ENCODE peak calls at places on chromosomes 16 and 17, in five cellular contexts. J is HCT116, M is K562, U is GM12878, B is SK-N-SH. R is an unnamed sample.

GRCh38 chr17:9519873-9520272 is 55.7 kb downstream of the STX8 start:
- DNase-seq in U (no peak), J (no peak), B (no peak), M (no peak), R (no peak)

GRCh38 chr16:30490210-30490609 is 17.7 kb downstream of the ITGAL start:
- DNase-seq in B (no peak), M (no peak), J (no peak), U (no peak), R (peak)

GRCh38 chr16:28845173-28846079 is 722 bp downstream of the TUFM start:
- DNase-seq in B (peak), J (peak), M (peak), U (no peak), R (peak)

GRCh38 chr16:27237229-27238015 is 31.1 kb downstream of the NSMCE1 start:
- DNase-seq in B (peak), J (no peak), U (peak), M (peak), R (no peak)

GRCh38 chr17:57530508-57530907 is 214.6 kb downstream of the CCDC182 start:
- DNase-seq in M (no peak), U (no peak), J (no peak), B (no peak), R (no peak)

GRCh38 chr17:46942441-46943217 is 19.7 kb downstream of the GOSR2 start:
- DNase-seq in B (peak), M (peak), U (no peak), J (peak), R (peak)

GRCh38 chr17:1650731-1651558 is 1.3 kb upstream of the RILP start:
- DNase-seq in M (peak), B (no peak), J (no peak), U (no peak), R (no peak)

GRCh38 chr17:80082403-80083135 is 18.8 kb upstream of the GAA start:
- DNase-seq in J (peak), B (peak), M (peak), U (no peak), R (peak)

GRCh38 chr16:86029131-86029741 is 130.3 kb downstream of the IRF8 start:
- DNase-seq in U (no peak), M (no peak), B (no peak), J (no peak), R (no peak)

GRCh38 chr17:62321451-62321850 is 58.9 kb upstream of the EFCAB3 start:
- DNase-seq in U (no peak), M (no peak), J (no peak), B (no peak), R (no peak)

GRCh38 chr17:1946021-1946932 is 78.9 kb downstream of the RTN4RL1 start:
- DNase-seq in J (no peak), M (no peak), U (no peak), B (no peak), R (peak)

GRCh38 chr16:85279874-85280545 is 167.7 kb upstream of the CIBAR2 start:
- DNase-seq in B (no peak), J (no peak), U (no peak), M (no peak), R (no peak)

GRCh38 chr17:41322264-41322902 is 6.9 kb upstream of the KRTAP17-1 start:
- DNase-seq in M (peak), U (no peak), B (peak), J (peak), R (peak)

GRCh38 chr17:48830840-48831548 is at the start of gene CALCOCO2:
- DNase-seq in J (peak), B (peak), U (peak), M (peak), R (peak)

GRCh38 chr17:21282231-21282630 is 2.3 kb upstream of the MAP2K3 start:
- DNase-seq in J (peak), U (no peak), M (no peak), B (no peak), R (no peak)

GRCh38 chr17:43324205-43324893 is 74.4 kb upstream of the ARL4D start:
- DNase-seq in U (peak), B (no peak), J (no peak), M (no peak), R (no peak)

GRCh38 chr16:27991876-27992275 is 71.6 kb downstream of the GSG1L start:
- DNase-seq in U (no peak), M (no peak), J (no peak), B (no peak), R (no peak)

GRCh38 chr16:525123-525519 is 2.4 kb upstream of the CAPN15 start:
- DNase-seq in M (no peak), J (no peak), B (no peak), U (no peak), R (no peak)

GRCh38 chr16:526181-527014 is 1.1 kb upstream of the CAPN15 start:
- DNase-seq in B (no peak), M (peak), U (no peak), J (no peak), R (peak)

GRCh38 chr16:527015-527903 is at the start of gene CAPN15:
- DNase-seq in U (peak), M (peak), J (peak), B (peak), R (peak)

GRCh38 chr16:524274-525011 is 3.1 kb upstream of the CAPN15 start:
- DNase-seq in U (no peak), J (no peak), M (no peak), B (no peak), R (no peak)

DNA sequence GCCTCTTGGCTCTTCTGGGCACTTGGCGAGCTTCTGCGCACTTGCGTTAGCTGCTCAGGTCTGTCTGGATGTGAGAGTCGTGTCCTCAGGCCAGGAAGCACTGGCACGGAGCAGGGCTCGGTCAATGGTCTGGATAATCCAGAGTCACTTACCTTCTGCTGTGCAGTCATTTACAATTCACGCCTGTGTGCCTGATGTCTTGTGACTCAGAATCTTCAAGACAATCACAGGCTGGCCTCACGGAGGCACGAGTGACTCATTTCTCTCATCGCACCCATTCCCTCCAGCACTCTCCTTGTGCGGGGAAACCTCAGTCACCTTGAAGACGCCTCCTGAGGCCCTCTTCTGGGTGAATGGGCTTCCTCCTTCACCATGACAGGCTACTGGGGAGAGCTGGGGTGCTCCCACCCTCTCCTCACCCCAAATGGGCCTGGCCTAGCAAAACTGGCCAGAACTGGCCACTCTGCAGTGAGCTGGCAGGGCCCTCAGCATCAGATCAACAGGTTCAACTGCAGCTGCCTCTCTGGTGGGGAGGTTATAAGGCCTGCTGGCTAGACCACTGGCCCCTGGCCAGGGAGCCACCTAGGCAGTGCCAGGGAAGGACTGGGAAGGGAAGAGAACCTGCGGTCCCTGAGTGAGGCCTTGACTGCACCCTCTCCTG is 1.9 kb upstream of the CAPN15 start:
- DNase-seq in B (no peak), U (peak), J (peak), M (peak), R (no peak)
- TF ChIP-seq JUND in B (peak), U (peak), J (peak), M (peak), R (no peak)

DNA sequence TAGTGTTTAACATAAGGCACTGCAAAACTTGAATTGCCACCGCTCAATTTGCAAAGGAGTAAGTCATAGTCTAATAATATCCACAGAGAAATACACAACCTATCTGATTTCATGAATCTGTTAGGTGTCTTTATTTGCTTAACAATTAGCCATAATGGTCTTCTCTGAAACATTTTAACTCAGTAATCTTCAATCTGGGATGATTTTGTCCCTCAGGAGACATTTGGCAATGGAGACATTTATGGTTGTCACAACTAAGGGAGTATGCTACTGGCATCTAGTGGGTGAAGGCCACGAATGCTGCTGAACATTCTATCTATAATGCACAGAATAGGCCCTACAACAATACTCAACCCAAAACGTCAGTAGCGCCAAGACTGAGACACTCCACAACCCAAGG is 4.3 kb downstream of the UBE2G1 start:
- DNase-seq in U (no peak), M (no peak), B (no peak), J (no peak), R (no peak)
- TF ChIP-seq JUND in U (no peak), M (no peak), B (no peak), J (no peak), R (no peak)

GRCh38 chr16:58099097-58099955 is 29.9 kb downstream of the CFAP20 start:
- DNase-seq in J (no peak), B (no peak), M (no peak), U (no peak), R (no peak)
- TF ChIP-seq JUND in J (no peak), B (no peak), M (no peak), U (no peak), R (no peak)

GRCh38 chr17:77690271-77691161 is 268.0 kb upstream of the TNRC6C start:
- DNase-seq in U (no peak), J (no peak), B (peak), M (no peak), R (no peak)

GRCh38 chr17:77693776-77694175 is 264.7 kb upstream of the TNRC6C start:
- DNase-seq in M (no peak), J (no peak), U (no peak), B (no peak), R (no peak)

GRCh38 chr17:77693301-77693700 is 265.2 kb upstream of the TNRC6C start:
- DNase-seq in M (no peak), B (no peak), U (no peak), J (no peak), R (no peak)

GRCh38 chr17:77692571-77693161 is 265.8 kb upstream of the TNRC6C start:
- DNase-seq in M (no peak), B (no peak), J (no peak), U (no peak), R (no peak)

GRCh38 chr17:77691216-77692085 is 267.1 kb upstream of the TNRC6C start:
- DNase-seq in M (no peak), J (no peak), U (no peak), B (peak), R (no peak)
- TF ChIP-seq JUND in M (no peak), J (no peak), U (no peak), B (no peak), R (no peak)

GRCh38 chr17:45144199-45145034 is 3.9 kb upstream of the HEXIM1 start:
- DNase-seq in B (peak), J (no peak), M (peak), U (no peak), R (no peak)
- TF ChIP-seq JUND in B (no peak), J (no peak), M (no peak), U (no peak), R (no peak)

GRCh38 chr16:82684246-82684645 is 57.5 kb downstream of the CDH13 start:
- DNase-seq in M (no peak), B (no peak), J (no peak), U (no peak), R (no peak)
- TF ChIP-seq JUND in M (no peak), B (no peak), J (no peak), U (no peak), R (no peak)

GRCh38 chr17:40033339-40033738 is 18.1 kb downstream of the CSF3 start:
- DNase-seq in M (no peak), B (no peak), J (no peak), U (no peak), R (peak)

GRCh38 chr17:40034426-40035161 is 19.4 kb downstream of the CSF3 start:
- DNase-seq in M (no peak), B (no peak), U (no peak), J (no peak), R (peak)

GRCh38 chr17:40035162-40035559 is 19.0 kb downstream of the MED24 start:
- DNase-seq in M (peak), J (no peak), B (peak), U (no peak), R (peak)

GRCh38 chr17:40031706-40032105 is 16.5 kb downstream of the CSF3 start:
- DNase-seq in B (no peak), M (no peak), U (no peak), J (no peak), R (no peak)

GRCh38 chr17:40032322-40033320 is 17.4 kb downstream of the CSF3 start:
- DNase-seq in B (no peak), J (no peak), M (no peak), U (no peak), R (no peak)
- TF ChIP-seq JUND in B (no peak), J (no peak), M (no peak), U (no peak), R (no peak)

R was measured in T47D.